ENCODE peak calls at places on chromosome 1, in nine cellular contexts. T, S, E, D, M, G, O, Q and P are unnamed samples.

GRCh38 chr1:117606608-117607261 is 887 bp downstream of the TENT5C start:
- DNase-seq in S (no peak), O (no peak), E (peak; percentile 30), T (no peak), Q (peak; percentile 44), M (peak; percentile 56), D (peak; percentile 92), G (peak; percentile 83), P (peak; percentile 43)

GRCh38 chr1:74858136-74858535 is 125.2 kb downstream of the TYW3 start:
- DNase-seq in T (no peak), S (no peak), Q (no peak), E (no peak), D (no peak), O (no peak), M (no peak), G (no peak), P (no peak)

GRCh38 chr1:95084317-95085176 is 11.8 kb upstream of the ALG14 start:
- DNase-seq in Q (no peak), T (peak; percentile 47), O (peak; percentile 80), E (no peak), D (no peak), S (peak; percentile 61), G (peak; percentile 84), M (no peak), P (peak; percentile 83)

GRCh38 chr1:214362188-214362882 is 81.4 kb downstream of the SMYD2 start:
- DNase-seq in O (no peak), E (no peak), M (no peak), G (peak; percentile 27), T (no peak), D (no peak), Q (no peak), S (no peak), P (no peak)

GRCh38 chr1:167342846-167343245 is 122.2 kb downstream of the POU2F1 start:
- DNase-seq in O (peak; percentile 19), Q (no peak), G (no peak), M (no peak), T (no peak), S (no peak), D (no peak), E (no peak), P (peak; percentile 64)

GRCh38 chr1:168054117-168054516 is 82.6 kb downstream of the GPR161 start:
- DNase-seq in G (no peak), T (no peak), D (no peak), Q (no peak), M (no peak), S (no peak), E (no peak), O (no peak), P (no peak)

GRCh38 chr1:226677121-226678020 is 61.7 kb downstream of the ITPKB start:
- DNase-seq in Q (peak; percentile 96), T (no peak), G (no peak), D (peak; percentile 92), E (peak; percentile 95), M (peak; percentile 57), S (no peak), O (no peak), P (no peak)

GRCh38 chr1:53616927-53617326 is 122.0 kb downstream of the GLIS1 start:
- DNase-seq in G (no peak), D (peak; percentile 39), O (no peak), E (no peak), T (no peak), S (no peak), M (peak; percentile 16), Q (no peak), P (peak; percentile 53)

GRCh38 chr1:156126701-156127534 is 12.4 kb downstream of the LMNA start:
- DNase-seq in M (peak; percentile 47), D (no peak), E (peak; percentile 68), O (no peak), G (peak; percentile 88), Q (no peak), T (peak; percentile 70), S (no peak), P (no peak)

GRCh38 chr1:156130578-156130942 is 16.0 kb downstream of the LMNA start:
- DNase-seq in S (no peak), M (no peak), Q (no peak), T (no peak), O (no peak), E (no peak), D (peak; percentile 75), G (no peak), P (no peak)

GRCh38 chr1:156129687-156130577 is 15.4 kb downstream of the LMNA start:
- DNase-seq in Q (peak; percentile 82), G (peak; percentile 87), T (peak; percentile 93), M (peak; percentile 86), O (peak; percentile 98), S (peak; percentile 90), E (peak; percentile 96), D (peak; percentile 89), P (peak; percentile 98)

GRCh38 chr1:156126043-156126700 is 11.7 kb downstream of the LMNA start:
- DNase-seq in T (peak; percentile 91), S (peak; percentile 83), M (peak; percentile 79), G (peak; percentile 88), D (peak; percentile 85), Q (no peak), O (peak; percentile 40), E (peak; percentile 85), P (peak; percentile 91)

DNA sequence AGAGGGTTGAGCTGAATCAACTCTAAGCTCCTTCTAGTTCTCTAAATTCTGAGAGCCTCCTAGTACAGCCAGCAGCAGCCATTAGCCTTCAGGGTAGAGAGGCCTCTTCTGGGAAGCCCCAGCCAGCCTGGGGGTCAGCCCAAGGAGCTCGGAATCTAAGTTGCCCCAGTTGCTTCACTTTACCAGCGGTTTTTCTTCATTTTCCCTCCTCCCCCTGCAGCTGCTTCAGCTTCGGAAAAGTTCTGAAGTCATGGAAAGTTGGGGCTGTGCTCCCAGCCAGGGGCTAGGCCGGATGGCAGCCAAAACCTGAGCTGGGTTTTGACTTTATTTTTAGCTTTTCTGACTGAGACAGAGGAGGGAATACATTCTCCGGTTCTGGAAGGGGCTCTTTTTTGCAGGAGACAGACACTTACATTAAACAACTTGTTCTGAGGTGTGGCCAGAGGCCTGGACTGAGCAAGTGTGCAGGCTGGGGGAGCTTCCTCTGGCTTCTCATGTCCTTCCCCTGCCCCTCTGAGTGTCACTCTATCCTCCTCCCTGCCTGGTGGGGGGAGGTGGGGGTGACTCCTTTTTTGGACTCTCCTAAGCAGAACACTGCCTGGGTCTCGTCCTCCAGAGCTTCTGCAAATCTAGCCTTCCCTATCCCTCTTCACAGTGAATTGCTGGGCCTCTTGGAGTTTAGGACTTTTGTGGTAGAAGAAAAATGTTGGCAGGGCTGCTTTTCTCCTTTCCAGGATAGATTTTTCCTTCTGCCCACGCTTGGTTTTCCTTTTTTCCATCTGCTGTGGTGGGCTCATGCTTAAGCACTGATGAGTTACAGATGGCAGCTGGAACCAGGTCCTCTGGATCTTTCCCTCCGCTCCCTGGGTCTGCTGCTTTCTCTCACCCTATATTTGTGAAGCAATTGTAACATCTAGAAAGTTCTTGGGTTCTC is 14.5 kb downstream of the LMNA start:
- DNase-seq in G (no peak), D (no peak), S (no peak), Q (no peak), M (no peak), E (no peak), O (no peak), T (no peak), P (no peak)
- H3K4me1 ChIP-seq in G (peaks cover 63% of the 10 kb centered on the region), D (peaks cover 66% of the 10 kb centered on the region), S (peaks cover 56% of the 10 kb centered on the region), Q (peaks cover 32% of the 10 kb centered on the region), M (peaks cover 69% of the 10 kb centered on the region), E (peaks cover 42% of the 10 kb centered on the region), O (peaks cover 68% of the 10 kb centered on the region), T (peaks cover 51% of the 10 kb centered on the region), P (peaks cover 34% of the 10 kb centered on the region)

GRCh38 chr1:223175633-223176032 is 32.6 kb upstream of the TLR5 start:
- DNase-seq in Q (no peak), G (no peak), M (no peak), T (no peak), D (no peak), S (no peak), E (no peak), O (no peak), P (no peak)

GRCh38 chr1:223176437-223176836 is 33.4 kb upstream of the TLR5 start:
- DNase-seq in E (no peak), O (no peak), S (no peak), Q (no peak), D (no peak), G (no peak), M (no peak), T (no peak), P (no peak)

GRCh38 chr1:223179280-223179679 is 36.2 kb upstream of the TLR5 start:
- DNase-seq in G (no peak), M (no peak), S (no peak), D (no peak), T (no peak), O (no peak), E (no peak), Q (no peak), P (no peak)

GRCh38 chr1:223175032-223175431 is 32.0 kb upstream of the TLR5 start:
- DNase-seq in Q (no peak), G (peak; percentile 61), M (no peak), S (no peak), O (no peak), T (peak; percentile 15), D (no peak), E (no peak), P (peak; percentile 53)

DNA sequence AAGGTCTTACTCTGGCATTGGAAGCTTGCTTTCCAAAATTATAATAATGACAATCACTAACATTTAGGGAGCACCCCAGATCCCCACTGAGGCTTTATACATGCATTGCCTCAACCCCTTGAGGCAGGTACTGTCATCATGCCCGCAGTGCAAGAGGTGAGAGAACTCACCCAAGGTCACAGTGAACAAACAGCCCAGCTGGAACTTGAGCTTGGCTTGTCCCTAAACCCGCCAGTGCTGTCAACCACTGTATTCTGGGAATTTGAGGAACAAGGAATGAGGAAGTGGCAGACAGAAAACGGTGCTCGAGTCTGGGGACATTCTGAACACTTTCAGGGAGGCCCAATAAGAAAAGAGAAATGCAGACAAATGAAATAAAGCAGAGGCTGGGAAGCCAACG is 34.6 kb upstream of the TLR5 start:
- DNase-seq in G (peak; percentile 25), Q (no peak), T (no peak), E (peak; percentile 52), M (peak; percentile 45), O (peak; percentile 56), S (no peak), D (no peak), P (no peak)
- TF ChIP-seq POLR2AphosphoS5 in G (no peak), Q (no peak), T (no peak), E (no peak), M (no peak), O (no peak), S (no peak), D (no peak), P (no peak)

DNA sequence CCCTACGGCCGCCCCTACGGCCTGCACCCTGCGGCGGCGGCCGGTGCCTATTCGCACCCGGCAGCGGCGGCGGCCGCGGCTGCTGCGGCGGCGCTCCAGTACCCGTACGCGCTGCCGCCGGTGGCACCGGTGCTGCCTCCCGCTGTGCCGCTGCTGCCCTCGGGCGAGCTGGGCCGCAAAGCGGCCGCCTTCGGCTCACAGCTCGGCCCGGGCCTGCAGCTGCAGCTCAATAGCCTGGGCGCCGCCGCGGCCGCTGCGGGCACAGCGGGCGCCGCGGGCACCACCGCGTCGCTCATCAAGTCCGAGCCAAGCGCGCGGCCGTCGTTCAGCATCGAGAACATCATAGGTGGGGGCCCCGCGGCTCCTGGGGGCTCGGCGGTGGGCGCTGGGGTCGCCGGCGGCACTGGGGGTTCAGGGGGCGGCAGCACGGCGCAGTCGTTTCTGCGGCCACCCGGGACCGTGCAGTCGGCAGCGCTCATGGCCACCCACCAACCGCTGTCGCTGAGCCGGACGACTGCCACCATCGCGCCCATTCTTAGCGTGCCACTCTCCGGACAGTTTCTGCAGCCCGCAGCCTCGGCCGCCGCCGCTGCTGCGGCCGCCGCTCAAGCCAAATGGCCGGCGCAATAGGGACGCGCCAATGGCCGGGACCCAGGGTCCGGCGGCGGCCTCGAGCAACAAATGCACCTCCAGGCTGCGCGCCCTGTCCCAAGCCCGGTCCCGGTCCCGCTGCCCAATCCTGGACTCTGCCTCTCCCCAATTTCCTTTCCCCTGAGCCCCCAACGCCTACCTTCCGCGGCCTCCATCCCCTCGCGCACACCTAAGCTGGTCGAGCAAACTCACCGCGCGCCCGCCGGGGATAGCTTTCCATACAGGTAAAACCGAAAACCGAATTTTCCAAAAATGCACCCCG is 1.8 kb downstream of the FOXD3 start:
- DNase-seq in Q (no peak), G (no peak), T (no peak), M (no peak), D (no peak), S (peak; percentile 59), O (no peak), E (no peak), P (peak; percentile 65)
- H3K4me1 ChIP-seq in Q (peaks cover 4% of the 10 kb centered on the region), G (peaks cover 32% of the 10 kb centered on the region), T (peaks cover 4% of the 10 kb centered on the region), M (peaks cover 37% of the 10 kb centered on the region), D (peaks cover 52% of the 10 kb centered on the region), S (peaks cover 4% of the 10 kb centered on the region), O (peaks cover 22% of the 10 kb centered on the region), E (no peaks in the 10 kb centered on the region), P (peaks cover 36% of the 10 kb centered on the region)

GRCh38 chr1:198934901-198935301 is 296.1 kb downstream of the PTPRC start:
- DNase-seq in M (no peak), T (no peak), Q (no peak), E (no peak), S (no peak), O (no peak), D (no peak), G (no peak), P (no peak)

GRCh38 chr1:198933506-198933905 is 294.7 kb downstream of the PTPRC start:
- DNase-seq in D (no peak), Q (no peak), S (no peak), G (no peak), M (no peak), T (no peak), O (no peak), E (no peak), P (no peak)

GRCh38 chr1:198934414-198934813 is 295.6 kb downstream of the PTPRC start:
- DNase-seq in S (no peak), Q (no peak), O (no peak), D (no peak), E (no peak), M (no peak), T (no peak), G (no peak), P (no peak)

GRCh38 chr1:198929961-198930599 is 291.2 kb downstream of the PTPRC start:
- DNase-seq in S (no peak), Q (no peak), G (no peak), O (no peak), T (no peak), E (no peak), D (no peak), M (no peak), P (peak; percentile 17)

GRCh38 chr1:198932351-198932991 is 293.6 kb downstream of the PTPRC start:
- DNase-seq in Q (no peak), T (peak; percentile 56), G (no peak), E (no peak), O (no peak), D (no peak), M (no peak), S (no peak), P (peak; percentile 14)
- TF ChIP-seq POLR2AphosphoS5 in Q (no peak), T (no peak), G (no peak), E (no peak), O (no peak), D (no peak), M (no peak), S (no peak), P (no peak)